ENCODE peak calls at places on chromosomes 7 and 10, in eight cellular contexts. F is Panc1, E is HL-60, K is sigmoid colon, A is GM23338, U is HCT116, W is transverse colon, J is prostate gland. M is an unnamed sample.

GRCh38 chr10:93656155-93656554 is 43.8 kb downstream of the PDE6C start:
- DNase-seq in F (no peak), E (no peak), K (no peak), A (no peak), U (no peak), W (no peak), J (no peak), M (no peak)

GRCh38 chr10:116026315-116026714 is 246.7 kb downstream of the GFRA1 start:
- DNase-seq in F (no peak), E (no peak), K (no peak), A (peak), U (no peak), W (no peak), J (no peak), M (no peak)

GRCh38 chr7:19146699-19147098 is 1.5 kb upstream of the FERD3L start:
- DNase-seq in F (no peak), E (no peak), K (no peak), A (peak), U (no peak), W (no peak), J (no peak), M (no peak)

GRCh38 chr10:122168598-122168997 is 102.5 kb upstream of the BTBD16 start:
- DNase-seq in F (no peak), E (no peak), K (no peak), A (no peak), U (no peak), W (no peak), J (no peak), M (no peak)

GRCh38 chr7:32941996-32942782 is 15.1 kb upstream of the FKBP9 start:
- DNase-seq in F (no peak), E (peak), K (peak), A (peak), U (no peak), W (peak), J (peak), M (no peak)

GRCh38 chr7:130417215-130417614 is 23.6 kb downstream of the CEP41 start:
- DNase-seq in F (no peak), E (no peak), K (no peak), A (no peak), U (no peak), W (no peak), J (no peak), M (no peak)

GRCh38 chr10:52092390-52092789 is 221.7 kb upstream of the DKK1 start:
- DNase-seq in F (no peak), E (no peak), K (no peak), A (no peak), U (no peak), W (no peak), J (no peak), M (no peak)

GRCh38 chr10:116741391-116742351 is 695 bp downstream of the HSPA12A start:
- DNase-seq in F (no peak), E (no peak), K (peak), A (peak), U (no peak), W (peak), J (no peak), M (no peak)

GRCh38 chr7:99314504-99314903 is 11.2 kb upstream of the ARPC1A start:
- DNase-seq in F (no peak), E (no peak), K (no peak), A (no peak), U (no peak), W (peak), J (no peak), M (no peak)

GRCh38 chr7:36686499-36686898 is 37.8 kb downstream of the AOAH start:
- DNase-seq in F (no peak), E (no peak), K (no peak), A (no peak), U (peak), W (no peak), J (no peak), M (no peak)

GRCh38 chr10:3976171-3976570 is 191.2 kb upstream of the KLF6 start:
- DNase-seq in F (no peak), E (no peak), K (no peak), A (no peak), U (no peak), W (no peak), J (no peak), M (no peak)

GRCh38 chr10:86850481-86850880 is 94.1 kb downstream of the BMPR1A start:
- DNase-seq in F (no peak), E (no peak), K (no peak), A (no peak), U (no peak), W (no peak), J (no peak), M (no peak)

GRCh38 chr10:86848747-86849146 is 92.3 kb downstream of the BMPR1A start:
- DNase-seq in F (no peak), E (no peak), K (no peak), A (no peak), U (no peak), W (no peak), J (no peak), M (no peak)

GRCh38 chr10:86849495-86849894 is 93.1 kb downstream of the BMPR1A start:
- DNase-seq in F (no peak), E (no peak), K (no peak), A (no peak), U (no peak), W (no peak), J (no peak), M (no peak)

GRCh38 chr10:86855503-86855902 is 99.1 kb downstream of the BMPR1A start:
- DNase-seq in F (no peak), E (no peak), K (no peak), A (no peak), U (no peak), W (no peak), J (no peak), M (no peak)

DNA sequence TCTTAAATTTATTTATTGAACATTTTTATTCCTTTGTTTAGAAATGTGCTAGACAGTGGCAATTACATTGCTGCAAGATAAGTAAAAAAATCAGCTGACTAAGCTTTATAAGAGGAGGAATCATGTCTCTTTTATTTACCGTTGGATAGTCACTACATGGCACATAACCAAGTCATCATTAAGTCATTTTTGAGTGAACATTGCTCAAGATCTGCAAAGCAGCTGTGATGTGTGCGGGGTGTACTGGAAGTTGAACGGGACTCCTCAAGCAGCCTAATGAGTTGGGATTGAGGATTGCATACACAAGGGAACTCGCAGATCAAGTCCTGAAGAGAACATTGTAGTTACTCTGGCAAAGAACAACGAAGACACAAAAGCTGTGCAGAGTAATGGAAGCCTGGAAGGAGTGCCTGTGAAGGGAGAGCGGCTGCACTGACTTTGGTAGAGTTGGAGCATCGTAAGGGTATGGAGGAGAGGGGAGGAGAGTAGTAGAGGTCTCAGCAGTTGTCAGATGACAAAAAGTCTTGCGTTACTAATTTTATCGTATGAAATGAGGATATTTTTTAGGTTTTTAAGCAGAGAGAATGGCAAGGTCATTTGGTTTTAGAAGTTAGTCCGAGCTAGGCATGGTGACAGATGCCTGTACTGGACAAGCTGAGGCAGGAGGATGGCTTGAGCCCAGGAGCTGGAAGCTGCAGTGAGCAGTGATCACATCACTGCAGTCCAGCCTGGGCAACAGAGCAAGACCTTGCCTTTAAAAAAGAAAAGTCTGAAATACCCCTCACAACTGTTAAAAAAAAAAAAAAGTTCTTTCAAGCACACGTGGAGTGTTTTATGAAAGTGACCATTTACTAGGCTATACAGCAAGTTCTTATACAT is 95.1 kb downstream of the BMPR1A start:
- DNase-seq in F (no peak), E (no peak), K (no peak), A (no peak), U (no peak), W (no peak), J (no peak), M (no peak)
- TF ChIP-seq POLR2AphosphoS5 in F (no peak), E (no peak), K (no peak), A (no peak), U (no peak), W (no peak), J (peak), M (no peak)

GRCh38 chr10:86592413-86592812 is 61.9 kb upstream of the OPN4 start:
- DNase-seq in F (no peak), E (no peak), K (no peak), A (peak), U (no peak), W (no peak), J (no peak), M (no peak)
- TF ChIP-seq CTCF in F (peak), E (no peak), K (no peak), A (peak), U (peak), W (no peak), J (no peak), M (no peak)

DNA sequence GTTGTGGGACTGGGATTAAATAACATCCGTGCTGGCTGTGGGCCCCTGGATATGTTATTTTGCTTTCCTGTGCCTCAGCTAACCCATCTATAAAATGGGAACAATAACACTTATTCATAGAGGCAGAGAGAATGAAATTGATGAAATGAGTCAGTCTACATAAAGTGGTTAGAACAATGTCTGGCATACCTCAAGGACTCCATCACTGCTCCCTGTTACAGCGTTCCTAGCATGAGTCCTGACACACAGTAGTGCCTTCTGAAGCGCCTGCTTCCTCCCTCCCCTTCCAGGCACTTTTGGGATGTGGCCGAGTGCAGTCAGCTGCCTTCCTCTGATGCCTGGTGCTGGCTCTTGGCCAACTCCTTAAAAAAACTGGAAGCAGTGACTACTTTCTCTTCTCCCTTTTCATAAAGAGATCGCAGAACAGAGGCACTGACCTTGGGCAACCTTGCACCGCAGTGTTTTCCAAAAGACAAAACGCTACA is 108.4 kb upstream of the ZMIZ1 start:
- DNase-seq in F (no peak), E (no peak), K (peak), A (no peak), U (no peak), W (peak), J (peak), M (no peak)
- TF ChIP-seq POLR2AphosphoS5 in F (no peak), E (no peak), K (peak), A (no peak), U (no peak), W (peak), J (peak), M (peak)

GRCh38 chr7:25179771-25180591 is 48.3 kb downstream of the NPVF start:
- DNase-seq in F (peak), E (peak), K (peak), A (peak), U (peak), W (peak), J (peak), M (peak)
- TF ChIP-seq CTCF in F (peak), E (peak), K (peak), A (peak), U (peak), W (peak), J (peak), M (peak)

GRCh38 chr10:129851941-129852650 is 112.0 kb downstream of the EBF3 start:
- DNase-seq in F (no peak), E (no peak), K (no peak), A (no peak), U (no peak), W (no peak), J (no peak), M (no peak)

GRCh38 chr10:129848571-129849451 is 115.3 kb downstream of the EBF3 start:
- DNase-seq in F (no peak), E (no peak), K (no peak), A (no peak), U (no peak), W (no peak), J (no peak), M (no peak)

GRCh38 chr10:129849452-129849750 is 114.7 kb downstream of the EBF3 start:
- DNase-seq in F (no peak), E (no peak), K (no peak), A (no peak), U (no peak), W (no peak), J (no peak), M (no peak)

GRCh38 chr10:129849853-129850252 is 114.2 kb downstream of the EBF3 start:
- DNase-seq in F (no peak), E (no peak), K (no peak), A (no peak), U (no peak), W (no peak), J (no peak), M (no peak)

DNA sequence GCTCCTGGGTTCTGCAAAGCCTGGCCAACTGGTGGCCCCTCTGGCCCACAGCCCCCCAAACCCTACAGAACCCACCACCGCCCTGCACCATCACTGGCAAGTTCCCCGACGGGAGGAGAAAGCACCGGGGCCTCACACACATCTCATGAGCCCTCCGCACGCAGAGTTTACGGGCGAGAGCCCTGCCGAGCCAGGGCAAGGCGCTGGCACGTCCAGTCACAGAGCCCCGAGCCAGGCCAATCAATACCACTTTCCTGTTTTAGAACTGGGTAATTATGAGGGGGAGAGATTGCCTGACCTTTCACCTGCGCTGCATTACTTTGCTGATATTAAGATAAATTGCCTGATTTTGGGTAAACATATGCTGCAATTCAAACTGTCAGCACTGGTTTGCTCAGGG is 113.3 kb downstream of the EBF3 start:
- DNase-seq in F (no peak), E (no peak), K (no peak), A (no peak), U (no peak), W (no peak), J (no peak), M (no peak)
- TF ChIP-seq POLR2AphosphoS5 in F (no peak), E (no peak), K (no peak), A (no peak), U (no peak), W (no peak), J (no peak), M (no peak)

DNA sequence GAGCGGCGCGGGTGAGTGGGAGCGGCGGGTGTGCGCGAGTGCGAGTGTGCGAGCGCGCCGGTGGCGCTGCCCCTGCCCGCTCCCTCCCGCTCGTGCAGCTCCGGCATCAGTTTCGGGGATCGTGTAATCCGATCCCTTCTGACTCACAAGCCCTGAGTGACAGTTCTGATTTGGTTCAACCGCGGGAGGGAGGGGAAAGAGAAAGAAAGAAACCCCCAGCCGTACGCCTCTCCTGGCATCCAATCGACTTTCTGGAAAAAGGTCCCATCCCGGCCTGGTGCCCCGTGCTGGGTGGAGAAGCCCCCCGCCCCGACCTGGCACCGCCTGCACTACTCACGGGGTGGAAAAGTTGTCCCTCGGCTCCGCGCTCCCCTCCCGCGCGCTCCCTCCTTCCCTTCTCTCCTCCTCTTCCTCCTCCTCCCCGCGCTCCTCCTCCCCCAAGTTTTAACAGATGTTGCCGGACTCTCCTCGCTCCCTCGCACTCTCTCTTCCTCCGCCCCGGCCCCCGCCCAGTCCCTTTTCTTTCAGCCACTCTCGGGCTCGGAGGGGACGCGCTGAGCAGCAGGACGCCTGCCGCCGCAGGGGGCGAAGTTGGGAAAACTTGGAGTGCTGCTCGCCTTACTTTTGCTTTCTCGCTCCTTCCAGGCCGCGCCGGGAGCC is at the start of gene GLI3:
- DNase-seq in F (no peak), E (peak), K (peak), A (peak), U (no peak), W (peak), J (peak), M (no peak)
- TF ChIP-seq CTCF in F (no peak), E (no peak), K (peak), A (no peak), U (no peak), W (peak), J (peak), M (no peak)

GRCh38 chr7:114130860-114131259 is 212.1 kb upstream of the PPP1R3A start:
- DNase-seq in F (no peak), E (no peak), K (no peak), A (no peak), U (no peak), W (no peak), J (no peak), M (no peak)
- TF ChIP-seq POLR2AphosphoS5 in F (no peak), E (no peak), K (no peak), A (no peak), U (no peak), W (no peak), J (no peak), M (no peak)